ENCODE peak calls at places on chromosomes 7 and 10, in nine cellular contexts. W is ELF-1, Q is NCI-H2081, O is Calu3, F is NCI-H1092 treated with DMSO at 0.1 percent for 48 hours, P is SK-N-DZ, K is mesendoderm, X is left colon, L is sciatic nerve. Z is an unnamed sample.

GRCh38 chr7:4683043-4683883 is 1.2 kb downstream of the FOXK1 start:
- DNase-seq in X (peak; percentile 61), K (no peak), L (peak; percentile 69), Q (no peak), F (no peak), P (no peak), O (peak; percentile 16), W (no peak), Z (no peak)

GRCh38 chr7:74277636-74278035 is 11.6 kb upstream of the CLIP2 start:
- DNase-seq in Q (no peak), K (no peak), P (no peak), F (no peak), X (no peak), L (no peak), O (no peak), W (no peak), Z (no peak)

GRCh38 chr10:7605565-7606295 is 61.0 kb downstream of the ITIH5 start:
- DNase-seq in K (peak; percentile 75), L (no peak), O (no peak), W (no peak), Q (no peak), X (no peak), F (no peak), P (no peak), Z (no peak)

GRCh38 chr10:103985726-103986125 is 18.8 kb downstream of the SLK start:
- DNase-seq in O (no peak), L (no peak), Q (no peak), P (no peak), X (no peak), K (no peak), F (no peak), W (no peak), Z (peak; percentile 66)

GRCh38 chr10:117413928-117414618 is 38.8 kb upstream of the PDZD8 start:
- DNase-seq in Q (no peak), P (no peak), L (no peak), X (no peak), K (no peak), O (no peak), F (no peak), W (no peak), Z (peak; percentile 14)

GRCh38 chr7:93203496-93203895 is 22.8 kb downstream of the HEPACAM2 start:
- DNase-seq in L (no peak), F (peak; percentile 97), O (no peak), W (no peak), P (no peak), X (peak; percentile 24), K (no peak), Q (peak; percentile 95), Z (no peak)

GRCh38 chr7:96671854-96672253 is 37.8 kb downstream of the SEM1 start:
- DNase-seq in X (no peak), O (no peak), Q (no peak), P (no peak), K (no peak), F (no peak), L (no peak), W (no peak), Z (no peak)

GRCh38 chr10:2392145-2392812 is 655.0 kb upstream of the ADARB2 start:
- DNase-seq in F (no peak), P (no peak), X (no peak), L (no peak), O (no peak), Q (peak; percentile 22), W (no peak), K (no peak), Z (no peak)

GRCh38 chr10:58513189-58514101 is 773 bp downstream of the BICC1 start:
- DNase-seq in F (peak; percentile 40), Q (peak; percentile 33), L (peak; percentile 80), X (peak; percentile 18), W (peak; percentile 44), O (peak; percentile 82), K (peak; percentile 50), P (peak; percentile 48), Z (peak; percentile 80)

GRCh38 chr7:71132521-71133231 is 732 bp downstream of the GALNT17 start:
- DNase-seq in W (peak; percentile 68), F (no peak), O (no peak), X (peak; percentile 5), P (no peak), K (peak; percentile 71), Q (no peak), L (no peak), Z (peak; percentile 11)

GRCh38 chr10:77264107-77264506 is 373.5 kb downstream of the KCNMA1 start:
- DNase-seq in L (no peak), F (no peak), Q (no peak), W (no peak), O (no peak), K (no peak), P (no peak), X (no peak), Z (no peak)

GRCh38 chr10:34018811-34019210 is 684.3 kb upstream of the NRP1 start:
- DNase-seq in O (no peak), F (no peak), Q (no peak), K (no peak), W (no peak), X (no peak), L (no peak), P (no peak), Z (no peak)

GRCh38 chr7:117110480-117111315 is 157.4 kb downstream of the ST7 start:
- DNase-seq in X (no peak), Q (peak; percentile 19), W (peak; percentile 33), P (peak; percentile 88), O (no peak), F (peak; percentile 46), K (no peak), L (no peak), Z (no peak)

GRCh38 chr7:157722137-157723060 is 385.6 kb downstream of the DNAJB6 start:
- DNase-seq in L (peak; percentile 42), Q (no peak), O (no peak), F (no peak), K (no peak), W (no peak), X (no peak), P (no peak), Z (no peak)

GRCh38 chr7:101532000-101532399 is 97.1 kb downstream of the MYL10 start:
- DNase-seq in O (no peak), X (no peak), W (peak; percentile 53), K (no peak), P (peak; percentile 63), F (peak; percentile 6), Q (no peak), L (no peak), Z (no peak)

GRCh38 chr7:5629941-5630340 is 151.5 kb downstream of the RNF216 start:
- DNase-seq in X (no peak), L (no peak), F (no peak), Q (no peak), K (peak; percentile 73), O (no peak), P (no peak), W (peak; percentile 49), Z (peak; percentile 65)

GRCh38 chr7:92609921-92610518 is 19.8 kb upstream of the FAM133B start:
- DNase-seq in Q (peak; percentile 23), F (peak; percentile 9), P (no peak), K (peak; percentile 36), X (no peak), W (no peak), L (no peak), O (no peak), Z (peak; percentile 34)

GRCh38 chr7:157211710-157212109 is 73.0 kb downstream of the UBE3C start:
- DNase-seq in Q (peak; percentile 37), X (no peak), P (no peak), K (no peak), F (peak; percentile 43), L (no peak), O (no peak), W (no peak), Z (peak; percentile 72)

GRCh38 chr10:60817135-60817805 is 39.0 kb downstream of the CDK1 start:
- DNase-seq in L (no peak), K (peak; percentile 50), Q (no peak), O (no peak), P (no peak), X (peak; percentile 7), F (no peak), W (no peak), Z (no peak)

GRCh38 chr10:94075521-94075920 is 81.8 kb downstream of the PLCE1 start:
- DNase-seq in K (no peak), O (no peak), F (no peak), X (no peak), L (no peak), Q (no peak), P (no peak), W (no peak), Z (peak; percentile 10)

GRCh38 chr10:112262556-112262955 is 20.6 kb upstream of the TECTB start:
- DNase-seq in X (no peak), L (no peak), Q (no peak), O (no peak), F (no peak), K (no peak), W (no peak), P (no peak), Z (no peak)

GRCh38 chr7:32036557-32036956 is 33.6 kb downstream of the PDE1C start:
- DNase-seq in K (no peak), F (no peak), O (no peak), Q (no peak), W (no peak), P (no peak), L (no peak), X (no peak), Z (peak; percentile 37)

Z was measured in iris pigment epithelial cell.